ENCODE peak calls at places on chromosomes 1 and 21, in nine cellular contexts. M, N, A, R, H, C, B, L and J are unnamed samples.

GRCh38 chr1:181806791-181807190 is 254.7 kb downstream of the ZNF648 start:
- DNase-seq in L (no peak), A (no peak), C (no peak), H (peak), R (no peak), N (peak), M (no peak), B (no peak), J (peak)

GRCh38 chr1:79704067-79704466 is 697.5 kb upstream of the ADGRL4 start:
- DNase-seq in C (no peak), A (no peak), H (no peak), B (no peak), L (no peak), N (no peak), M (no peak), R (no peak), J (no peak)

GRCh38 chr1:28417441-28418277 is 48.1 kb downstream of the PHACTR4 start:
- DNase-seq in B (peak), R (no peak), M (peak), H (peak), C (peak), N (no peak), L (peak), A (peak), J (no peak)

GRCh38 chr1:149978547-149979023 is 31.9 kb downstream of the OTUD7B start:
- DNase-seq in M (no peak), N (no peak), A (no peak), C (no peak), B (no peak), R (no peak), H (peak), L (peak), J (no peak)

GRCh38 chr1:207495816-207496792 is at the start of gene CR1:
- DNase-seq in L (no peak), A (peak), R (peak), C (peak), H (peak), N (peak), B (peak), M (no peak), J (peak)

GRCh38 chr1:154170547-154171221 is 15.8 kb upstream of the NUP210L start:
- DNase-seq in L (no peak), M (no peak), A (no peak), R (no peak), B (no peak), N (no peak), H (no peak), C (peak), J (no peak)

GRCh38 chr1:83741348-83741747 is 257.6 kb downstream of the TTLL7 start:
- DNase-seq in M (no peak), B (no peak), A (no peak), R (no peak), C (no peak), H (no peak), L (no peak), N (peak), J (peak)

GRCh38 chr1:186623547-186623946 is 56.7 kb downstream of the PTGS2 start:
- DNase-seq in N (no peak), B (no peak), C (no peak), R (no peak), M (no peak), A (no peak), H (no peak), L (no peak), J (no peak)

GRCh38 chr1:119253366-119253765 is 112.9 kb upstream of the WARS2 start:
- DNase-seq in M (no peak), A (no peak), N (no peak), B (no peak), L (peak), R (no peak), C (peak), H (no peak), J (no peak)

GRCh38 chr1:71049951-71050598 is 2.5 kb upstream of the PTGER3 start:
- DNase-seq in H (peak), R (peak), L (peak), C (peak), M (peak), N (peak), A (peak), B (peak), J (peak)

GRCh38 chr21:41699311-41699710 is 67.5 kb downstream of the RIPK4 start:
- DNase-seq in R (no peak), M (no peak), L (no peak), N (no peak), A (no peak), C (no peak), B (no peak), H (no peak), J (no peak)

GRCh38 chr1:24725209-24725651 is 20.0 kb upstream of the CLIC4 start:
- DNase-seq in L (peak), M (no peak), A (no peak), N (peak), B (no peak), H (no peak), R (no peak), C (peak), J (peak)

GRCh38 chr1:228157381-228158126 is 7.8 kb downstream of the GJC2 start:
- DNase-seq in N (no peak), C (no peak), M (no peak), B (no peak), R (no peak), L (no peak), H (no peak), A (no peak), J (no peak)

GRCh38 chr1:153567621-153568366 is 2.1 kb upstream of the S100A2 start:
- DNase-seq in R (no peak), M (peak), L (peak), N (peak), B (no peak), C (peak), A (no peak), H (peak), J (peak)

GRCh38 chr1:203450541-203451149 is 25.0 kb upstream of the PRELP start:
- DNase-seq in C (no peak), R (peak), M (no peak), N (no peak), B (no peak), A (no peak), H (no peak), L (no peak), J (peak)

GRCh38 chr1:65872258-65872657 is 79.6 kb downstream of the PDE4B start:
- DNase-seq in C (no peak), A (no peak), M (no peak), B (no peak), R (no peak), N (no peak), H (no peak), L (no peak), J (no peak)

GRCh38 chr1:57281324-57281723 is 142.5 kb downstream of the DAB1 start:
- DNase-seq in N (no peak), L (no peak), H (peak), C (no peak), A (no peak), M (no peak), B (peak), R (no peak), J (no peak)

GRCh38 chr1:44721521-44722361 is 9.2 kb downstream of the RNU5D-1 start:
- DNase-seq in N (no peak), H (peak), C (peak), A (peak), L (peak), B (peak), M (peak), R (peak), J (peak)

GRCh38 chr1:42385283-42385682 is 4.7 kb downstream of the RIMKLA start:
- DNase-seq in M (no peak), A (no peak), R (no peak), N (no peak), B (no peak), L (peak), C (peak), H (no peak), J (no peak)

GRCh38 chr1:3366181-3367051 is 88.0 kb upstream of the ARHGEF16 start:
- DNase-seq in C (peak), H (no peak), R (no peak), M (no peak), N (no peak), B (no peak), A (no peak), L (peak), J (no peak)

GRCh38 chr1:46133946-46134345 is 1.5 kb upstream of the PIK3R3 start:
- DNase-seq in R (peak), C (no peak), H (no peak), A (no peak), N (peak), B (no peak), L (no peak), M (no peak), J (no peak)

GRCh38 chr1:227761621-227762230 is 26.5 kb downstream of the SNAP47 start:
- DNase-seq in M (no peak), A (no peak), N (no peak), R (no peak), L (no peak), C (no peak), H (no peak), B (no peak), J (no peak)

GRCh38 chr1:186662752-186663151 is 17.5 kb downstream of the PTGS2 start:
- DNase-seq in C (peak), R (no peak), M (no peak), H (no peak), B (no peak), N (no peak), L (peak), A (no peak), J (no peak)

GRCh38 chr1:45348609-45348965 is 8.3 kb upstream of the MUTYH start:
- DNase-seq in N (no peak), M (no peak), A (peak), C (no peak), B (no peak), H (no peak), R (no peak), L (no peak), J (no peak)

GRCh38 chr1:204751883-204752687 is 66.5 kb upstream of the LRRN2 start:
- DNase-seq in N (peak), A (no peak), C (no peak), L (no peak), H (peak), R (no peak), M (peak), B (no peak), J (peak)

GRCh38 chr21:38999148-38999547 is 184.1 kb downstream of the PSMG1 start:
- DNase-seq in M (no peak), C (peak), H (no peak), A (no peak), L (no peak), N (no peak), R (no peak), B (peak), J (no peak)

GRCh38 chr1:39136635-39137034 is 67.9 kb upstream of the MACF1 start:
- DNase-seq in R (no peak), N (no peak), A (no peak), H (no peak), C (no peak), B (no peak), M (no peak), L (peak), J (no peak)

GRCh38 chr1:2539312-2539907 is 9.3 kb upstream of the HES5 start:
- DNase-seq in R (peak), H (no peak), L (peak), N (peak), B (no peak), A (no peak), M (no peak), C (peak), J (peak)

GRCh38 chr1:172585861-172586260 is 52.9 kb downstream of the SUCO start:
- DNase-seq in B (no peak), H (no peak), M (no peak), C (peak), A (no peak), N (no peak), R (no peak), L (peak), J (no peak)

GRCh38 chr1:218878369-218878768 is 295.3 kb upstream of the LYPLAL1 start:
- DNase-seq in R (no peak), N (no peak), A (no peak), H (no peak), B (no peak), L (peak), M (no peak), C (peak), J (no peak)

GRCh38 chr1:33349778-33350610 is 29.1 kb upstream of the A3GALT2 start:
- DNase-seq in M (peak), C (peak), B (peak), N (peak), L (peak), H (peak), R (peak), A (peak), J (peak)

GRCh38 chr1:57307382-57307781 is 116.5 kb downstream of the DAB1 start:
- DNase-seq in M (no peak), H (peak), A (peak), C (no peak), B (peak), L (no peak), R (peak), N (no peak), J (peak)

GRCh38 chr1:112791723-112792104 is 76.6 kb upstream of the PPM1J start:
- DNase-seq in A (no peak), M (no peak), B (no peak), N (no peak), L (no peak), H (no peak), R (no peak), C (no peak), J (no peak)
- TF ChIP-seq EZH2phosphoT487 in A (no peak), M (no peak), B (no peak), N (no peak), L (no peak), H (no peak), R (no peak), C (no peak), J (no peak)

GRCh38 chr1:179925302-179925701 is 29.3 kb upstream of the CEP350 start:
- DNase-seq in A (no peak), R (no peak), C (no peak), H (no peak), N (no peak), M (no peak), L (no peak), B (no peak), J (no peak)
- TF ChIP-seq EZH2phosphoT487 in A (no peak), R (no peak), C (no peak), H (no peak), N (no peak), M (no peak), L (no peak), B (no peak), J (no peak)

DNA sequence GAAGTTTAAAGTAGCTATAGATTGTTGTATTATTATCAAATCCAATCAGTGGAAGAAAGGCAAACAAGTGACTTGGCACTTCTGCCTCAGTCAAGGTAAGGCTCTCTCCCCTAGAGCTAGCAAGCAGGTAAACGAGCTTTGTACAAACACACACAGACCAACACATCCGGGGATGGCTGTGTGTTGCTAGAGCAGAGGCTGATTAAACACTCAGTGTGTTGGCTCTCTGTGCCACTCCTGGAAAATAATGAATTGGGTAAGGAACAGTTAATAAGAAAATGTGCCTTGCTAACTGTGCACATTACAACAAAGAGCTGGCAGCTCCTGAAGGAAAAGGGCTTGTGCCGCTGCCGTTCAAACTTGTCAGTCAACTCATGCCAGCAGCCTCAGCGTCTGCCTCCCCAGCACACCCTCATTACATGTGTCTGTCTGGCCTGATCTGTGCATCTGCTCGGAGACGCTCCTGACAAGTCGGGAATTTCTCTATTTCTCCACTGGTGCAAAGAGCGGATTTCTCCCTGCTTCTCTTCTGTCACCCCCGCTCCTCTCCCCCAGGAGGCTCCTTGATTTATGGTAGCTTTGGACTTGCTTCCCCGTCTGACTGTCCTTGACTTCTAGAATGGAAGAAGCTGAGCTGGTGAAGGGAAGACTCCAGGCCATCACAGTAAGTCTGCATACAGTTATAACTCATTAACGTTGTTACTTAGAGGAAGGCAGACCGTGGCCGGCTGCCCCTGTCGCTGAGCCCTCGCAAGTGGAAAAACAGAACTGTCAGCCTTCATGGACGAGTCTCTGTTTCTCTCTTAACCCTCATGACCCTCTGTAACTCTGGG is at the start of gene PALMD:
- DNase-seq in B (peak), A (no peak), C (peak), H (peak), M (no peak), L (peak), R (no peak), N (peak), J (peak)
- TF ChIP-seq EZH2phosphoT487 in B (no peak), A (no peak), C (no peak), H (no peak), M (no peak), L (no peak), R (no peak), N (no peak), J (no peak)

GRCh38 chr1:67688526-67689219 is 3.7 kb downstream of the GADD45A start:
- DNase-seq in A (no peak), C (no peak), N (peak), M (no peak), H (no peak), R (no peak), B (no peak), L (peak), J (no peak)

GRCh38 chr1:67685558-67686271 is 714 bp downstream of the GADD45A start:
- DNase-seq in L (peak), A (peak), H (peak), R (peak), M (no peak), N (peak), B (peak), C (peak), J (peak)

GRCh38 chr1:67687649-67688048 is 2.6 kb downstream of the GADD45A start:
- DNase-seq in H (no peak), C (peak), L (peak), M (no peak), B (no peak), R (no peak), A (no peak), N (no peak), J (no peak)

GRCh38 chr1:67686272-67687197 is 1.5 kb downstream of the GADD45A start:
- DNase-seq in N (peak), C (peak), L (peak), M (peak), R (peak), A (peak), H (peak), B (peak), J (peak)

GRCh38 chr1:67687198-67687545 is 2.2 kb downstream of the GADD45A start:
- DNase-seq in C (peak), N (no peak), A (peak), L (no peak), R (peak), M (no peak), H (no peak), B (no peak), J (no peak)
- TF ChIP-seq EZH2phosphoT487 in C (no peak), N (no peak), A (no peak), L (no peak), R (no peak), M (no peak), H (no peak), B (no peak), J (no peak)

GRCh38 chr1:198153103-198153502 is 3.7 kb upstream of the NEK7 start:
- DNase-seq in M (no peak), R (no peak), B (no peak), H (no peak), A (no peak), C (peak), N (no peak), L (peak), J (no peak)
- TF ChIP-seq EZH2phosphoT487 in M (no peak), R (no peak), B (no peak), H (no peak), A (no peak), C (no peak), N (no peak), L (no peak), J (no peak)

DNA sequence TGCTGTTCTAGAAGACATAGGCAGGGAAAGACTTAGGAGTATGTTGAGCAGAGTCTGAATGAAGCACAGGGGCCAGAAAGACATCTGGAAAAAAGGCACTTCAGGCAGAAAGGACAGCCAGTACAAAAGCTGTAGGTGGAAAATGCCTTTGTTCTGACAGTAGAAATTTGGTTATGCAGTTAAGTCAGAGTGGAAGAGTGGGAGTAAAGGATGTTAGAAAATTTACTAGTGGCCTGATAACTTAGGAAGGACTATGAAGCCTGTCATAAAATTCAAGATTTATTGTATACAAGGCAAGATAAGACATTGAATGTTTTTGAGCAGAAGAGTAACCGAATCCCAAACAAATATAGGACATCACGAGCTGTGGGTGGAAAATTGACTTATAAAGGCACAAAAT is 987.9 kb downstream of the PLA2G4A start:
- DNase-seq in C (no peak), R (no peak), N (no peak), M (no peak), A (no peak), B (no peak), H (no peak), L (no peak), J (no peak)
- TF ChIP-seq EZH2phosphoT487 in C (no peak), R (no peak), N (no peak), M (no peak), A (no peak), B (no peak), H (no peak), L (no peak), J (no peak)

GRCh38 chr1:47508900-47509488 is 71.2 kb downstream of the FOXD2 start:
- DNase-seq in C (peak), H (peak), R (no peak), L (no peak), N (peak), M (no peak), A (no peak), B (peak), J (peak)
- TF ChIP-seq EZH2phosphoT487 in C (peak), H (no peak), R (no peak), L (no peak), N (no peak), M (no peak), A (no peak), B (no peak), J (no peak)